ENCODE peak calls at places on chromosomes 16 and 17, in ten cellular contexts. One of them, this sample, is unnamed.

GRCh38 chr16:87392823-87393679 is 915 bp downstream of the MAP1LC3B start:
- DNase-seq in tibial nerve: no peak
- DNase-seq in Peyer's patch: peak; percentile 73
- DNase-seq in pancreas: peak; percentile 52
- DNase-seq in prostate gland: no peak
- DNase-seq in esophagus squamous epithelium: no peak
- DNase-seq in breast epithelium: peak; percentile 55
- DNase-seq in fibroblast of lung: peak; percentile 51
- DNase-seq in CD8-positive, alpha-beta T cell: no peak
- DNase-seq in mucosa of descending colon: peak; percentile 76
- DNase-seq in this sample: peak; percentile 72

GRCh38 chr17:386145-386876 is 33.7 kb upstream of the RPH3AL start:
- DNase-seq in tibial nerve: peak; percentile 66
- DNase-seq in Peyer's patch: peak; percentile 93
- DNase-seq in pancreas: peak; percentile 75
- DNase-seq in prostate gland: peak; percentile 53
- DNase-seq in esophagus squamous epithelium: no peak
- DNase-seq in breast epithelium: peak; percentile 51
- DNase-seq in fibroblast of lung: no peak
- DNase-seq in CD8-positive, alpha-beta T cell: peak; percentile 72
- DNase-seq in mucosa of descending colon: peak; percentile 85
- DNase-seq in this sample: peak; percentile 84

GRCh38 chr16:56204836-56205235 is 13.5 kb downstream of the GNAO1 start:
- DNase-seq in tibial nerve: no peak
- DNase-seq in Peyer's patch: no peak
- DNase-seq in pancreas: no peak
- DNase-seq in prostate gland: no peak
- DNase-seq in esophagus squamous epithelium: no peak
- DNase-seq in breast epithelium: no peak
- DNase-seq in fibroblast of lung: no peak
- DNase-seq in CD8-positive, alpha-beta T cell: no peak
- DNase-seq in mucosa of descending colon: no peak
- DNase-seq in this sample: no peak

GRCh38 chr17:67481808-67482207 is 104.7 kb downstream of the PITPNC1 start:
- DNase-seq in tibial nerve: no peak
- DNase-seq in Peyer's patch: no peak
- DNase-seq in pancreas: no peak
- DNase-seq in prostate gland: no peak
- DNase-seq in esophagus squamous epithelium: no peak
- DNase-seq in breast epithelium: no peak
- DNase-seq in fibroblast of lung: peak; percentile 74
- DNase-seq in CD8-positive, alpha-beta T cell: no peak
- DNase-seq in mucosa of descending colon: no peak
- DNase-seq in this sample: no peak

GRCh38 chr16:51877686-51878085 is 669.3 kb downstream of the TOX3 start:
- DNase-seq in tibial nerve: no peak
- DNase-seq in Peyer's patch: no peak
- DNase-seq in pancreas: no peak
- DNase-seq in prostate gland: no peak
- DNase-seq in esophagus squamous epithelium: no peak
- DNase-seq in breast epithelium: no peak
- DNase-seq in fibroblast of lung: peak; percentile 49
- DNase-seq in CD8-positive, alpha-beta T cell: no peak
- DNase-seq in mucosa of descending colon: no peak
- DNase-seq in this sample: no peak

GRCh38 chr16:85621698-85622433 is 8.7 kb downstream of the GSE1 start:
- DNase-seq in tibial nerve: no peak
- DNase-seq in Peyer's patch: no peak
- DNase-seq in pancreas: peak; percentile 87
- DNase-seq in prostate gland: peak; percentile 85
- DNase-seq in esophagus squamous epithelium: no peak
- DNase-seq in breast epithelium: peak; percentile 73
- DNase-seq in fibroblast of lung: no peak
- DNase-seq in CD8-positive, alpha-beta T cell: no peak
- DNase-seq in mucosa of descending colon: no peak
- DNase-seq in this sample: no peak

GRCh38 chr17:47733047-47733413 is at the start of gene TBX21:
- DNase-seq in tibial nerve: peak; percentile 21
- DNase-seq in Peyer's patch: peak; percentile 74
- DNase-seq in pancreas: peak; percentile 63
- DNase-seq in prostate gland: peak; percentile 41
- DNase-seq in esophagus squamous epithelium: peak; percentile 48
- DNase-seq in breast epithelium: peak; percentile 39
- DNase-seq in fibroblast of lung: no peak
- DNase-seq in CD8-positive, alpha-beta T cell: peak; percentile 84
- DNase-seq in mucosa of descending colon: peak; percentile 90
- DNase-seq in this sample: peak; percentile 83

GRCh38 chr16:70529051-70529777 is 5.6 kb downstream of the SF3B3 start:
- DNase-seq in tibial nerve: no peak
- DNase-seq in Peyer's patch: no peak
- DNase-seq in pancreas: no peak
- DNase-seq in prostate gland: no peak
- DNase-seq in esophagus squamous epithelium: no peak
- DNase-seq in breast epithelium: no peak
- DNase-seq in fibroblast of lung: peak; percentile 79
- DNase-seq in CD8-positive, alpha-beta T cell: no peak
- DNase-seq in mucosa of descending colon: no peak
- DNase-seq in this sample: no peak

GRCh38 chr17:61451538-61452300 is 503 bp upstream of the TBX4 start:
- DNase-seq in tibial nerve: no peak
- DNase-seq in Peyer's patch: no peak
- DNase-seq in pancreas: no peak
- DNase-seq in prostate gland: no peak
- DNase-seq in esophagus squamous epithelium: no peak
- DNase-seq in breast epithelium: no peak
- DNase-seq in fibroblast of lung: peak; percentile 46
- DNase-seq in CD8-positive, alpha-beta T cell: no peak
- DNase-seq in mucosa of descending colon: no peak
- DNase-seq in this sample: no peak

DNA sequence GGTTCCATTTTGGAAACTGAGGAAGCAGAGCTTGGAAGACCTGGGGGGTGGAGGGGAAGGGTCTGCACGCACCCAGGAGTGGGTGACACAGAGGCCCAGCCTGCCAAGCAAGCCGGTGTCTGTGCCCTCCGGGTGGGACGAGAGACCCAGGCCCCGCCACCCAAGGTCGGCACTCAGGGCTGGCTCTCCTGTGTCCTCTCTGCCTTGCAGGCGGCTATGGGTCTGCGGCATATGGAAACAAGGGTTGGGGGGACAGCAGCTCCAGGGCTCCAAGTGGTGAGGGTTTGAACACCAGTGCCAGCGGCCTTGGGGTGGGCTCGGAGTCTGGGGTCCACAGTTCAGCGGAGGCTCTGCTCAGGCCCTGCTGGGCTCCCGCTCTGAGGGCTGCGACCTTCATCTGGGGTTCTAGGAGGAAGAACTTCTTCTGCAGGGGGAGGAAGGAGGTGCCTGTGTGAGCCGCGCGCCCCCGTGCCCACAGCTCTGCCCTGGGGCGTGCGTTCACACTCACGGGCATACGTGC is 4.6 kb upstream of the CD7 start:
- DNase-seq in tibial nerve: no peak
- DNase-seq in Peyer's patch: no peak
- DNase-seq in pancreas: no peak
- DNase-seq in prostate gland: no peak
- DNase-seq in esophagus squamous epithelium: no peak
- DNase-seq in breast epithelium: no peak
- DNase-seq in fibroblast of lung: no peak
- DNase-seq in CD8-positive, alpha-beta T cell: no peak
- DNase-seq in mucosa of descending colon: no peak
- DNase-seq in this sample: no peak
- TF ChIP-seq CTCF in tibial nerve: no peak
- TF ChIP-seq CTCF in Peyer's patch: no peak
- TF ChIP-seq CTCF in pancreas: no peak
- TF ChIP-seq CTCF in prostate gland: no peak
- TF ChIP-seq CTCF in esophagus squamous epithelium: no peak
- TF ChIP-seq CTCF in breast epithelium: no peak
- TF ChIP-seq CTCF in fibroblast of lung: no peak
- TF ChIP-seq CTCF in CD8-positive, alpha-beta T cell: no peak
- TF ChIP-seq CTCF in mucosa of descending colon: no peak
- TF ChIP-seq CTCF in this sample: no peak

GRCh38 chr17:50276588-50277356 is 2.5 kb downstream of the TMEM92 start:
- DNase-seq in tibial nerve: no peak
- DNase-seq in Peyer's patch: peak; percentile 39
- DNase-seq in pancreas: no peak
- DNase-seq in prostate gland: no peak
- DNase-seq in esophagus squamous epithelium: no peak
- DNase-seq in breast epithelium: no peak
- DNase-seq in fibroblast of lung: no peak
- DNase-seq in CD8-positive, alpha-beta T cell: no peak
- DNase-seq in mucosa of descending colon: peak; percentile 10
- DNase-seq in this sample: peak; percentile 12
- H3K4me1 ChIP-seq in tibial nerve: peaks cover 9% of the 10 kb centered on the region
- H3K4me1 ChIP-seq in Peyer's patch: no peaks in the 10 kb centered on the region
- H3K4me1 ChIP-seq in pancreas: no peaks in the 10 kb centered on the region
- H3K4me1 ChIP-seq in prostate gland: peaks cover 3% of the 10 kb centered on the region
- H3K4me1 ChIP-seq in esophagus squamous epithelium: peaks cover 61% of the 10 kb centered on the region
- H3K4me1 ChIP-seq in breast epithelium: no peaks in the 10 kb centered on the region
- H3K4me1 ChIP-seq in fibroblast of lung: peaks cover 7% of the 10 kb centered on the region
- H3K4me1 ChIP-seq in CD8-positive, alpha-beta T cell: peaks cover 6% of the 10 kb centered on the region
- H3K4me1 ChIP-seq in mucosa of descending colon: peaks cover 33% of the 10 kb centered on the region
- H3K4me1 ChIP-seq in this sample: no peaks in the 10 kb centered on the region

GRCh38 chr16:21284414-21284813 is 6.3 kb upstream of the CRYM start:
- DNase-seq in tibial nerve: no peak
- DNase-seq in Peyer's patch: no peak
- DNase-seq in pancreas: no peak
- DNase-seq in prostate gland: no peak
- DNase-seq in esophagus squamous epithelium: no peak
- DNase-seq in breast epithelium: no peak
- DNase-seq in fibroblast of lung: no peak
- DNase-seq in CD8-positive, alpha-beta T cell: no peak
- DNase-seq in mucosa of descending colon: no peak
- DNase-seq in this sample: no peak

GRCh38 chr16:21279501-21279900 is 1.4 kb upstream of the CRYM start:
- DNase-seq in tibial nerve: no peak
- DNase-seq in Peyer's patch: no peak
- DNase-seq in pancreas: no peak
- DNase-seq in prostate gland: no peak
- DNase-seq in esophagus squamous epithelium: no peak
- DNase-seq in breast epithelium: no peak
- DNase-seq in fibroblast of lung: peak; percentile 9
- DNase-seq in CD8-positive, alpha-beta T cell: no peak
- DNase-seq in mucosa of descending colon: no peak
- DNase-seq in this sample: no peak

GRCh38 chr16:21277927-21278706 is at the start of gene CRYM:
- DNase-seq in tibial nerve: no peak
- DNase-seq in Peyer's patch: peak; percentile 88
- DNase-seq in pancreas: peak; percentile 57
- DNase-seq in prostate gland: peak; percentile 71
- DNase-seq in esophagus squamous epithelium: no peak
- DNase-seq in breast epithelium: peak; percentile 32
- DNase-seq in fibroblast of lung: peak; percentile 29
- DNase-seq in CD8-positive, alpha-beta T cell: no peak
- DNase-seq in mucosa of descending colon: peak; percentile 83
- DNase-seq in this sample: peak; percentile 70

GRCh38 chr16:21281698-21282389 is 3.8 kb upstream of the CRYM start:
- DNase-seq in tibial nerve: no peak
- DNase-seq in Peyer's patch: no peak
- DNase-seq in pancreas: no peak
- DNase-seq in prostate gland: no peak
- DNase-seq in esophagus squamous epithelium: no peak
- DNase-seq in breast epithelium: no peak
- DNase-seq in fibroblast of lung: no peak
- DNase-seq in CD8-positive, alpha-beta T cell: no peak
- DNase-seq in mucosa of descending colon: no peak
- DNase-seq in this sample: no peak

DNA sequence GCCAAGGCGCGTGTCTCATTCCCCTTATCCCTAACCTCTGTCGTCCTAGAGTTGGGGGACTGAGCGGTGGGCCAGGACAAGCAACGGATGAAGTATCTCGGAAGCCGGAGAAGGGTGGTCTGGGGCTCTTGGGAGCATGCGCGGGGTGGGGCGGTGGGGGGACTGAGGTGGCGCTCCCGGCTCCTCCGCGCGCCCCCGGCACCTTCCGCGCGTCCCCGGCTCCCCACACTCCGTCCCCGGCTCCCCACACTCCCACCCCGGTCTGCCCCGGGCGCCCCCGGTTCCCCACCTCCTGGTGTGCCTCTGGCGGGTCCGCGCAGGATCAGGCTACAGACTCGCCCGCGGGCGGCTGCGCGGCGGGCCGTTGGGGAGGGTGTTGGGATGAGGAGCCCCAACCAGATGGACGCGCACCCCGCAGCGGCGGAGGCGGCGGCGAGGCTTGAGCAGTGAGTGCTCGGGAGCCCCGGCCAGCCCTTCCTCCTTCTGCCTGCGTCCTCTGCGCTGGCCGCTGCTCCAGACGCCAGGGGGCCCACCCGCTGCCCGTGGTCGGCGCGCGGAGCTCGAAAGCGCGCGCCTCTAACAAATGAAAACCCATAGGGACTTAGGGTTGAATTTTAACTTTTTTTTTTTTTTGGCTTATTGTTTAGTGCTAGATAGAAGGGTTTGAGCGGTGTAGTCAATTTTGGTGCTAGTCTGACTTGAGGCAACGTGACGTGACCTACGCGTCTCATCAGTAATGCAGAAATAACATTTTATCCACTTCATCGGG is 5.6 kb upstream of the CRYM start:
- DNase-seq in tibial nerve: peak; percentile 16
- DNase-seq in Peyer's patch: peak; percentile 67
- DNase-seq in pancreas: no peak
- DNase-seq in prostate gland: peak; percentile 58
- DNase-seq in esophagus squamous epithelium: no peak
- DNase-seq in breast epithelium: no peak
- DNase-seq in fibroblast of lung: peak; percentile 56
- DNase-seq in CD8-positive, alpha-beta T cell: no peak
- DNase-seq in mucosa of descending colon: peak; percentile 62
- DNase-seq in this sample: peak; percentile 49
- H3K4me3 ChIP-seq in tibial nerve: peak overlapping the region; percentile 8
- H3K4me3 ChIP-seq in Peyer's patch: peak overlapping the region; percentile 30
- H3K4me3 ChIP-seq in pancreas: no peak overlapping the region
- H3K4me3 ChIP-seq in prostate gland: peak overlapping the region; percentile 35
- H3K4me3 ChIP-seq in esophagus squamous epithelium: peak overlapping the region; percentile 12
- H3K4me3 ChIP-seq in breast epithelium: peak overlapping the region; percentile 49
- H3K4me3 ChIP-seq in fibroblast of lung: peak overlapping the region; percentile 52
- H3K4me3 ChIP-seq in CD8-positive, alpha-beta T cell: no peak overlapping the region
- H3K4me3 ChIP-seq in mucosa of descending colon: no peak overlapping the region
- H3K4me3 ChIP-seq in this sample: peak overlapping the region; percentile 60

DNA sequence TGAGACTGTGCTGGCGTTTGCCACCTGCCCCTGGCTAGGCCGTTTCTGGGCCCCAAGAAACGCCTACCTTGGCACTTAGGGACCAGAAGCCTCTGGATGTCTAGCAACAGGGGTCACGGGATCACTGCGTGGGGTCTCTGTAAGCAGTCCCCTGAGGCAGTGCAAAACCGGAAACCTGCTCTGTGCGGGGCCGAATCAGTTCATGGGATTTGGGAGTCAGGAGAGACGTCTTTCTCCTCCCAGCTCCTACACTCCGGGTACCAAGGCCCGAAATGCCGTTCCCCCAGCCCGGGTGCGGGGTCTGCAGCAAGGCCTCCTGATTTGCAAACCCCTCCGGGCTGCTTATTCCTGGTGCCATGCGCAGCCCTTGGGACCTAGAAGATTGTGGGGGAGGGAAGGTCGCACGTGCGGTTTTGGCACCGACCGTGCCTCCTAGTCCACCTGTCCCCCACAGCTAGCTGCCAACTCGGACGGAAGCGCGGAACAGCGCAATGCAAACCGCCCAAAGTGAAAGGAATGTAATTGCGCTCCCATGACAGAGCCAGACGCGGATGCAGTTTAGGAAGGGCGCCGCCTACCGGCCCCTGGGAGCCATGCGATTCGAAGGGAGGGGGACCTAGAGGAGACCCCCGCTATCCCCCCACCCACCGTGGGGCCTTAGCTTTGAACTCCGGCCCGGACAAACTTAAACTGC is 6.5 kb downstream of the IRX5 start:
- DNase-seq in tibial nerve: no peak
- DNase-seq in Peyer's patch: no peak
- DNase-seq in pancreas: no peak
- DNase-seq in prostate gland: peak; percentile 84
- DNase-seq in esophagus squamous epithelium: no peak
- DNase-seq in breast epithelium: peak; percentile 81
- DNase-seq in fibroblast of lung: no peak
- DNase-seq in CD8-positive, alpha-beta T cell: no peak
- DNase-seq in mucosa of descending colon: no peak
- DNase-seq in this sample: no peak
- TF ChIP-seq CTCF in tibial nerve: no peak
- TF ChIP-seq CTCF in Peyer's patch: no peak
- TF ChIP-seq CTCF in pancreas: no peak
- TF ChIP-seq CTCF in prostate gland: peak; percentile 83
- TF ChIP-seq CTCF in esophagus squamous epithelium: peak; percentile 59
- TF ChIP-seq CTCF in breast epithelium: peak; percentile 91
- TF ChIP-seq CTCF in fibroblast of lung: no peak
- TF ChIP-seq CTCF in CD8-positive, alpha-beta T cell: no peak
- TF ChIP-seq CTCF in mucosa of descending colon: no peak
- TF ChIP-seq CTCF in this sample: peak; percentile 55

This sample was measured in psoas muscle.